ENCODE peak calls at places on chromosomes 6 and 20, in seven cellular contexts. M is left ventricle myocardium inferior, N is Peyer's patch, G is fibroblast of mammary gland, Q is PC-9, A is astrocyte of the spinal cord, T is tibial artery. F is an unnamed sample.

GRCh38 chr6:166005401-166005845 is 162.2 kb downstream of the TBXT start:
- DNase-seq in M (peak), N (no peak), G (peak), Q (no peak), A (peak), T (peak), F (no peak)

GRCh38 chr6:24761193-24761835 is 13.4 kb upstream of the GMNN start:
- DNase-seq in M (no peak), N (no peak), G (no peak), Q (no peak), A (no peak), T (no peak), F (no peak)

GRCh38 chr6:45532626-45533258 is 155.0 kb upstream of the SUPT3H start:
- DNase-seq in M (no peak), N (no peak), G (peak), Q (no peak), A (peak), T (no peak), F (no peak)

GRCh38 chr6:149318581-149319286 is 1.2 kb downstream of the TAB2 start:
- DNase-seq in M (no peak), N (no peak), G (no peak), Q (no peak), A (peak), T (no peak), F (no peak)

GRCh38 chr6:149751239-149751638 is 1.7 kb downstream of the PCMT1 start:
- DNase-seq in M (no peak), N (no peak), G (no peak), Q (no peak), A (no peak), T (no peak), F (no peak)

GRCh38 chr6:25835442-25836283 is 3.8 kb upstream of the SLC17A1 start:
- DNase-seq in M (no peak), N (no peak), G (no peak), Q (no peak), A (no peak), T (no peak), F (no peak)

GRCh38 chr6:135163440-135163738 is 17.7 kb upstream of the MYB start:
- DNase-seq in M (no peak), N (no peak), G (no peak), Q (no peak), A (no peak), T (no peak), F (no peak)

GRCh38 chr20:47336013-47336754 is 20.3 kb downstream of the ZMYND8 start:
- DNase-seq in M (peak), N (no peak), G (peak), Q (peak), A (peak), T (peak), F (no peak)

GRCh38 chr20:50491168-50491567 is 19.0 kb upstream of the PTPN1 start:
- DNase-seq in M (no peak), N (no peak), G (no peak), Q (no peak), A (no peak), T (no peak), F (no peak)

GRCh38 chr6:87473419-87473903 is 687 bp downstream of the SLC35A1 start:
- DNase-seq in M (no peak), N (no peak), G (peak), Q (no peak), A (peak), T (no peak), F (peak)

GRCh38 chr20:4383966-4384365 is 337.7 kb upstream of the PRND start:
- DNase-seq in M (no peak), N (no peak), G (peak), Q (no peak), A (peak), T (no peak), F (no peak)

GRCh38 chr6:47187108-47187507 is 122.6 kb downstream of the TNFRSF21 start:
- DNase-seq in M (no peak), N (no peak), G (no peak), Q (no peak), A (no peak), T (no peak), F (no peak)

GRCh38 chr20:62644802-62645496 is 2.6 kb downstream of the SLCO4A1 start:
- DNase-seq in M (no peak), N (peak), G (no peak), Q (peak), A (no peak), T (no peak), F (no peak)

GRCh38 chr20:20463933-20464374 is 96.0 kb downstream of the INSM1 start:
- DNase-seq in M (no peak), N (no peak), G (no peak), Q (no peak), A (peak), T (no peak), F (no peak)

GRCh38 chr6:17354700-17355403 is 38.5 kb upstream of the CAP2 start:
- DNase-seq in M (no peak), N (no peak), G (no peak), Q (no peak), A (peak), T (no peak), F (peak)

GRCh38 chr6:92647630-92648029 is 771.7 kb downstream of the EPHA7 start:
- DNase-seq in M (no peak), N (no peak), G (no peak), Q (no peak), A (no peak), T (no peak), F (peak)

GRCh38 chr6:39055661-39056060 is 7.1 kb downstream of the GLP1R start:
- DNase-seq in M (no peak), N (peak), G (no peak), Q (no peak), A (no peak), T (no peak), F (no peak)

GRCh38 chr20:7657569-7657968 is 282.7 kb downstream of the HAO1 start:
- DNase-seq in M (no peak), N (no peak), G (no peak), Q (no peak), A (no peak), T (no peak), F (no peak)

GRCh38 chr20:5608104-5608447 is 142.1 kb upstream of the SHLD1 start:
- DNase-seq in M (no peak), N (no peak), G (no peak), Q (no peak), A (no peak), T (no peak), F (no peak)

GRCh38 chr6:1316482-1317220 is 4.8 kb downstream of the FOXQ1 start:
- DNase-seq in M (no peak), N (no peak), G (no peak), Q (peak), A (no peak), T (no peak), F (no peak)

GRCh38 chr6:16762547-16763477 is 1.6 kb upstream of the ATXN1 start:
- DNase-seq in M (no peak), N (peak), G (peak), Q (peak), A (peak), T (no peak), F (no peak)

GRCh38 chr20:46411637-46412036 is 5.2 kb upstream of the ELMO2 start:
- DNase-seq in M (no peak), N (no peak), G (no peak), Q (no peak), A (no peak), T (no peak), F (no peak)

GRCh38 chr6:47241742-47242482 is 67.8 kb downstream of the TNFRSF21 start:
- DNase-seq in M (no peak), N (no peak), G (peak), Q (no peak), A (no peak), T (no peak), F (no peak)

GRCh38 chr6:135162678-135163439 is 18.2 kb upstream of the MYB start:
- DNase-seq in M (no peak), N (no peak), G (peak), Q (peak), A (peak), T (no peak), F (no peak)

GRCh38 chr6:75024796-75025195 is 181.1 kb downstream of the COL12A1 start:
- DNase-seq in M (no peak), N (no peak), G (peak), Q (no peak), A (no peak), T (no peak), F (no peak)

GRCh38 chr6:149234051-149234962 is 83.2 kb upstream of the TAB2 start:
- DNase-seq in M (no peak), N (no peak), G (peak), Q (peak), A (peak), T (no peak), F (peak)

GRCh38 chr20:48717095-48717958 is 110.5 kb downstream of the PREX1 start:
- DNase-seq in M (no peak), N (no peak), G (no peak), Q (no peak), A (no peak), T (no peak), F (no peak)

GRCh38 chr20:25233016-25233772 is 14.7 kb upstream of the PYGB start:
- DNase-seq in M (peak), N (peak), G (peak), Q (peak), A (peak), T (peak), F (no peak)

GRCh38 chr6:43803783-43804549 is 34.0 kb downstream of the VEGFA start:
- DNase-seq in M (no peak), N (peak), G (no peak), Q (peak), A (no peak), T (no peak), F (peak)

GRCh38 chr20:14992961-14993360 is 655.5 kb upstream of the FLRT3 start:
- DNase-seq in M (no peak), N (no peak), G (peak), Q (no peak), A (peak), T (no peak), F (no peak)

GRCh38 chr6:27428966-27429365 is 40.4 kb downstream of the ZNF391 start:
- DNase-seq in M (no peak), N (no peak), G (no peak), Q (no peak), A (no peak), T (no peak), F (no peak)

GRCh38 chr6:20812776-20813175 is 278.5 kb downstream of the CDKAL1 start:
- DNase-seq in M (no peak), N (no peak), G (no peak), Q (no peak), A (no peak), T (no peak), F (no peak)

GRCh38 chr6:70680396-70680795 is 12.7 kb downstream of the SMAP1 start:
- DNase-seq in M (no peak), N (no peak), G (no peak), Q (no peak), A (no peak), T (no peak), F (no peak)

GRCh38 chr6:140921366-140922226 is 1211.1 kb upstream of the GJE1 start:
- DNase-seq in M (no peak), N (no peak), G (peak), Q (peak), A (peak), T (no peak), F (peak)

GRCh38 chr6:139738801-139739490 is 364.5 kb upstream of the CITED2 start:
- DNase-seq in M (no peak), N (no peak), G (peak), Q (no peak), A (no peak), T (no peak), F (no peak)

GRCh38 chr6:1703091-1703855 is 93.6 kb downstream of the FOXC1 start:
- DNase-seq in M (no peak), N (no peak), G (no peak), Q (no peak), A (no peak), T (no peak), F (no peak)

GRCh38 chr20:17786221-17786718 is 86.5 kb downstream of the BANF2 start:
- DNase-seq in M (peak), N (no peak), G (peak), Q (no peak), A (peak), T (peak), F (no peak)

GRCh38 chr6:136090929-136091328 is 159.2 kb downstream of the MTFR2 start:
- DNase-seq in M (no peak), N (no peak), G (no peak), Q (no peak), A (no peak), T (no peak), F (no peak)

GRCh38 chr20:3612795-3613560 is 50.2 kb downstream of the GFRA4 start:
- DNase-seq in M (no peak), N (no peak), G (peak), Q (no peak), A (no peak), T (no peak), F (no peak)

GRCh38 chr20:10602141-10602660 is 71.6 kb downstream of the JAG1 start:
- DNase-seq in M (no peak), N (no peak), G (peak), Q (no peak), A (no peak), T (no peak), F (no peak)

GRCh38 chr6:156953125-156953477 is 175.9 kb downstream of the ARID1B start:
- DNase-seq in M (no peak), N (no peak), G (no peak), Q (no peak), A (no peak), T (no peak), F (no peak)
- TF ChIP-seq CTCF in M (no peak), N (no peak), G (no peak), Q (no peak), A (no peak), T (no peak), F (no peak)

GRCh38 chr20:56925696-56926101 is 296.6 kb downstream of the TFAP2C start:
- DNase-seq in M (no peak), N (no peak), G (no peak), Q (no peak), A (no peak), T (no peak), F (no peak)
- H3K4me3 ChIP-seq in M (peak), N (no peak), G (no peak), Q (no peak), A (no peak), T (no peak), F (no peak)

GRCh38 chr6:110341671-110342304 is 16.4 kb downstream of the METTL24 start:
- DNase-seq in M (no peak), N (no peak), G (peak), Q (no peak), A (no peak), T (no peak), F (no peak)
- TF ChIP-seq CTCF in M (peak), N (peak), G (peak), Q (peak), A (peak), T (peak), F (peak)

GRCh38 chr6:158850807-158851115 is 31.6 kb upstream of the EZR start:
- DNase-seq in M (no peak), N (no peak), G (peak), Q (no peak), A (no peak), T (no peak), F (no peak)

GRCh38 chr6:158848441-158848840 is 29.3 kb upstream of the EZR start:
- DNase-seq in M (no peak), N (no peak), G (no peak), Q (peak), A (no peak), T (no peak), F (no peak)

GRCh38 chr6:158852312-158853071 is 33.3 kb upstream of the EZR start:
- DNase-seq in M (no peak), N (no peak), G (no peak), Q (no peak), A (no peak), T (no peak), F (no peak)

GRCh38 chr6:158847786-158848185 is 28.6 kb upstream of the EZR start:
- DNase-seq in M (no peak), N (no peak), G (no peak), Q (peak), A (no peak), T (no peak), F (no peak)

DNA sequence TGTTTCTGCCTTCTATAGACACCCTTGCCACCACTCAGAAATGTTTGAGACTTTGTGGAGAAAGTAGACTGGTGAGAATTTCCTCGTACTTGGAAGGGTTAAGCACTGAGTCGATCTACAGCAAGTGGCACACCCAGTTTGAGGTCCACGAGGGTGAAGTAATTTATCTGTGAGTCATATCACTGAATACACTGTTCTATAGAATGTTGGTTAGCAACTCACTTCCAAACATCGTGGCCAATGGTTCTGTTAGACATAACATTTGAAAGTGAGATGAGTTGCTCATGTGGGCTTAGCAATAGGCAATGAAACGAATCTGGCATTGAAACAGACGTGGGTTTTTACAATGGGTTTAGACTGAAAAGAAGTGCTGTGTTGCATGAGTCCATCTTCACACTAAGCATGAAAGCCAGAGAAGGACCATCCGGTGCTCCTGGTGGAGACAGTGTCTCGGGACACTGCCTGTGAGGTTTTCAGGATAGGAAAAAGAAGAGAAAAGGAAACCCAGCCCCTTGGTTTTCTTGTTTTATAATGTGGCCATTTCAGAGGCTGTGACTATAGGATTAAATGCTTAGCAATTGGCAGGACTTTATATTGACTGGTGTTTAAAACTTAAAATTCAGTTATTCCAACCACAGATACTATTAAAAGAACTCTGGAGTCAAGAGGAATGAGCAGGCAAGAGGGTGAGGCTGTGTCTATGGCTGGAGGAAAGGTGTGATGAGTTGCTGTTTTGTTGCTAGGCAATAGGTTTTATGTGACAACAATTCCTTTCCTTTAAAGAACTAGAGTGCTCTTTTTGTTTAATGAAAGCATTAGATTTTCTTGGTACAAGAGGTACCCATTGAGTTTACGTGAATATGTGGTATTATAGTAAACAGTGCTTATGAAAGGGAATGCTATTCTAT is 31.0 kb upstream of the EZR start:
- DNase-seq in M (no peak), N (no peak), G (peak), Q (peak), A (peak), T (no peak), F (peak)
- H3K4me3 ChIP-seq in M (no peak), N (no peak), G (no peak), Q (peak), A (no peak), T (no peak), F (peak)

DNA sequence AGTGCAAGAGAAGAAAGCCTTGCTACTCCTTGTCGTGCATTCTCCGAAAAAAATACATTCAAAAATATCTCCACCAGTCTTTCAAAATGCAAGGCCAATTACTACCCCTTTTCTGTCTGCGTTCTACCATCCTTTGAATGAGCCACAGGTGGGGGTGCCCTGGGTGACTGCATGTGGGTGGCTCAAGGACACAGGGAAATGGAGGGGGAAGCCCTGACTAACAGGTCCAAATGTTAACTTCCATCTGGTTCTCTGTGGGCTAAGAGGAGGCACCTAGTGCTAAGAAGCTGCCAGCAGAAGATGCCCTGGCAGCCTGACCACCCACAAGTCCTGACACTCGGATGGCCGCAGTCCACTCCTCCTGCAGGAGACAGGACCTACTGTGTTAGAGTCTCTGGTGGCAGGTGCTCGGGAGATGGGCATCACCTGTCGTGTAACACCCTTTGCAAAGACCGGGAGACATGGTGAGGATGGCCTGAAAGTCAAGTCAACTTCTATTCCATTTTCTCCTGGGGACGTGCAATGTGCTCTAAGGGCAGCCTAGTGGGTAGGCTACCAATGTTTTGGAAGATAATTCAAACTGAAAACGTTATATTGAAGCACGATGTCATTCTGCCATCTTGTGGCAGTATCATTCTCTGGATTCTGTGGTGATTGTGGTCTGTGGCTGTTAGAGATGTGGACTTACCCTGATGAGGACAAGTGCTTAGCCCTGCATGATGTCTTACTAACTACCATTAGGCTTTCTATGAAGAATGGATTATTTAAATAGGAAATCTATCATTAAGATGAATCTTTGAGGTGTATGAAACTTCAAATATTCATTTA is 27.4 kb upstream of the IGF2R start:
- DNase-seq in M (no peak), N (no peak), G (peak), Q (no peak), A (peak), T (no peak), F (peak)
- TF ChIP-seq CTCF in M (peak), N (peak), G (peak), Q (peak), A (peak), T (peak), F (peak)

GRCh38 chr20:57682184-57683038 is 27.4 kb downstream of the PMEPA1 start:
- DNase-seq in M (no peak), N (no peak), G (no peak), Q (no peak), A (no peak), T (no peak), F (no peak)

GRCh38 chr20:57680934-57681914 is 28.6 kb downstream of the PMEPA1 start:
- DNase-seq in M (no peak), N (no peak), G (no peak), Q (peak), A (no peak), T (no peak), F (no peak)

GRCh38 chr20:57679113-57679512 is 30.7 kb downstream of the PMEPA1 start:
- DNase-seq in M (no peak), N (no peak), G (no peak), Q (peak), A (no peak), T (no peak), F (no peak)

GRCh38 chr20:57678340-57678739 is 31.5 kb downstream of the PMEPA1 start:
- DNase-seq in M (no peak), N (no peak), G (no peak), Q (no peak), A (no peak), T (no peak), F (no peak)

DNA sequence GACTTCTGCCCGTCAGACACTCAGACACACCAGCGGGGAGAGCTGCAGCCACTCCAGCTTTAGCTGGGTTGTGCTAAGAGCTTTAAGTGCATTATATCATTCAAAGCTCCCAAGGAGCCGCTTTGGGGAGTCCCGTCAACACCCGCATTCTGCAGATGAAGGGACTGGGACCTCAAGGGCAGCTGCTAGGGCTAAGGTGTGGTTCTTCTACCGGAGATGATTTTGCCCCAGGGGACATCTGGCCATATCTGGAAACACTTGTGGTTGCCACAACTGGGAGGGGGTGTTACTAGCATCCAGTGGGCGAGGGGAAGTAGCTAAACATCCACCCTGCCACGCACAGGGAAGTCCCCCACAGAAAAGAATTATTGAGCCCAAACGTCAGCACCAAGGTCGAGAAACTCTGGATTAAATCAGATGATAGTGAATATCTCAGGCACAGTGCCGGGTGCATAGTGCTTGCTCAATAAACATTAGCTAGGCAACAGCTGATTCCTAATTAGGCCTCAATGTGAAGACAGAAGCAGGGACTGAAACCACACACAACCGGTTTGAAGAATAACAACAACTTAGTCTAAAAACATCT is 29.6 kb downstream of the PMEPA1 start:
- DNase-seq in M (no peak), N (no peak), G (no peak), Q (peak), A (no peak), T (no peak), F (no peak)
- H3K4me3 ChIP-seq in M (no peak), N (no peak), G (no peak), Q (no peak), A (no peak), T (no peak), F (no peak)